ENCODE peak calls at places on chromosome 2, in four cellular contexts. V is stimulated activated CD4-positive, alpha-beta T cell treated with anti-CD3 and anti-CD28 coated beads, Interleukin-15, amount 100 ng/mL, for 1 hour; S is iPS-NIHi11; F is SHP77. Y is an unnamed sample.

GRCh38 chr2:241142063-241142462 is 7.2 kb downstream of the PASK start:
- DNase-seq in V (no peak), S (no peak), F (no peak), Y (no peak)

GRCh38 chr2:66962625-66963207 is 434.4 kb upstream of the ETAA1 start:
- DNase-seq in V (no peak), S (peak; percentile 9), F (no peak), Y (no peak)

GRCh38 chr2:7449287-7449686 is 532.1 kb downstream of the RNF144A start:
- DNase-seq in V (no peak), S (peak; percentile 17), F (no peak), Y (no peak)

GRCh38 chr2:41774011-41774605 is 273.7 kb upstream of the PKDCC start:
- DNase-seq in V (no peak), S (no peak), F (no peak), Y (no peak)

GRCh38 chr2:234535359-234535758 is 38.5 kb upstream of the ARL4C start:
- DNase-seq in V (no peak), S (no peak), F (no peak), Y (no peak)

GRCh38 chr2:240812301-240812680 is 7.7 kb downstream of the KIF1A start:
- DNase-seq in V (no peak), S (no peak), F (no peak), Y (no peak)

GRCh38 chr2:31442376-31442775 is 27.8 kb upstream of the XDH start:
- DNase-seq in V (no peak), S (no peak), F (no peak), Y (no peak)

GRCh38 chr2:220887880-220888279 is 684.2 kb downstream of the EPHA4 start:
- DNase-seq in V (no peak), S (no peak), F (no peak), Y (no peak)

GRCh38 chr2:28606986-28607441 is 111.2 kb downstream of the PLB1 start:
- DNase-seq in V (no peak), S (peak; percentile 55), F (no peak), Y (no peak)

GRCh38 chr2:150888337-150888736 is 373.3 kb downstream of the RBM43 start:
- DNase-seq in V (no peak), S (no peak), F (no peak), Y (no peak)